ENCODE peak calls at places on chromosomes 3 and 15, in eight cellular contexts. G, K, Z, H, B, M, E and P are unnamed samples.

GRCh38 chr15:79025201-79025600 is 65.4 kb downstream of the RASGRF1 start:
- DNase-seq in G (peak; percentile 24), K (no peak), Z (no peak), H (no peak), B (peak; percentile 46), M (no peak), E (no peak), P (no peak)

GRCh38 chr3:111070772-111071256 is 802 bp upstream of the NECTIN3 start:
- DNase-seq in G (no peak), K (no peak), Z (no peak), H (no peak), B (no peak), M (no peak), E (no peak), P (no peak)

GRCh38 chr15:69820819-69821218 is 276.9 kb downstream of the TLE3 start:
- DNase-seq in G (peak; percentile 65), K (no peak), Z (no peak), H (no peak), B (no peak), M (no peak), E (no peak), P (no peak)

GRCh38 chr3:8632402-8633237 is 12.0 kb downstream of the SSUH2 start:
- DNase-seq in G (no peak), K (no peak), Z (no peak), H (no peak), B (no peak), M (no peak), E (no peak), P (no peak)

GRCh38 chr15:79431636-79432344 is at the start of gene MINAR1:
- DNase-seq in G (peak; percentile 75), K (no peak), Z (no peak), H (peak; percentile 61), B (no peak), M (peak; percentile 57), E (no peak), P (no peak)

GRCh38 chr15:38972831-38973230 is 408.2 kb upstream of the RASGRP1 start:
- DNase-seq in G (no peak), K (no peak), Z (no peak), H (peak; percentile 8), B (no peak), M (no peak), E (no peak), P (no peak)

GRCh38 chr3:13495351-13495813 is 15.3 kb downstream of the HDAC11 start:
- DNase-seq in G (no peak), K (no peak), Z (no peak), H (no peak), B (peak; percentile 25), M (no peak), E (no peak), P (no peak)

GRCh38 chr15:90419738-90420487 is 31.9 kb downstream of the IQGAP1 start:
- DNase-seq in G (no peak), K (no peak), Z (no peak), H (peak; percentile 87), B (no peak), M (peak; percentile 74), E (no peak), P (peak; percentile 66)

GRCh38 chr15:96331141-96331941 is 841 bp downstream of the NR2F2 start:
- DNase-seq in G (peak; percentile 41), K (no peak), Z (no peak), H (peak; percentile 65), B (peak; percentile 56), M (peak; percentile 78), E (no peak), P (no peak)

GRCh38 chr3:18885612-18886011 is 262.7 kb upstream of the KCNH8 start:
- DNase-seq in G (no peak), K (no peak), Z (no peak), H (no peak), B (no peak), M (no peak), E (no peak), P (no peak)

GRCh38 chr3:13461169-13462124 is 18.7 kb upstream of the HDAC11 start:
- DNase-seq in G (peak; percentile 89), K (peak; percentile 50), Z (no peak), H (peak; percentile 51), B (peak; percentile 78), M (peak; percentile 57), E (peak; percentile 49), P (no peak)

GRCh38 chr15:88877906-88878305 is 17.4 kb downstream of the HAPLN3 start:
- DNase-seq in G (no peak), K (no peak), Z (no peak), H (no peak), B (no peak), M (no peak), E (no peak), P (no peak)

GRCh38 chr15:88881781-88882180 is 13.6 kb downstream of the HAPLN3 start:
- DNase-seq in G (no peak), K (no peak), Z (no peak), H (peak; percentile 21), B (no peak), M (no peak), E (no peak), P (no peak)

GRCh38 chr15:88877415-88877814 is 17.9 kb downstream of the HAPLN3 start:
- DNase-seq in G (no peak), K (no peak), Z (no peak), H (no peak), B (no peak), M (no peak), E (no peak), P (no peak)

GRCh38 chr15:88880944-88881740 is 14.2 kb downstream of the HAPLN3 start:
- DNase-seq in G (no peak), K (no peak), Z (no peak), H (no peak), B (no peak), M (no peak), E (no peak), P (no peak)

DNA sequence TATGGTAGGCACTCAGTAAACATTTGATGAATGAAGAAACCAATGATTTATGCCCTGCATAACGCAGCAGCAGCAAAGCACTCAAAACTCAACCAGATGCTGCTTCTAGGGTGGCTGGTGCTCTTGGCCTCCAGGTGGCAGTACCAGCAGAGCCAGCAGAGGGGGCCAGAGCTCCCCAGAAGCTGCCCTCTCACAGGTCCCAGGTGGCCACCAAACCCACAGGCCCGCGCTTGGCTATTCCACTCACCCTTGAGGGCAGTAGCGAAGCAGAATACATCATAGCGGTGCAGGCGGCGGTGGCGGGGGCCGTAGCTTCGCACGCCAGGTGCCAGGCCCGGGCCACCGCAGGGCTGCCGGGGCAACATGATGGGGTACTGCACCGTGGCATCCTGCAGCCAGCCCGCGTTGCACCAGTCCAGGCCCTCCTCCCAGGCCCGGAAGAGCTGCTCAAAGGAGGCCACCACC is 16.6 kb downstream of the HAPLN3 start:
- DNase-seq in G (peak; percentile 82), K (peak; percentile 39), Z (no peak), H (peak; percentile 58), B (no peak), M (peak; percentile 60), E (no peak), P (no peak)
- TF ChIP-seq CTCF in G (peak; percentile 81), K (peak; percentile 26), Z (peak; percentile 30), H (peak; percentile 87), B (peak; percentile 49), M (peak; percentile 81), E (peak; percentile 35), P (peak; percentile 91)

DNA sequence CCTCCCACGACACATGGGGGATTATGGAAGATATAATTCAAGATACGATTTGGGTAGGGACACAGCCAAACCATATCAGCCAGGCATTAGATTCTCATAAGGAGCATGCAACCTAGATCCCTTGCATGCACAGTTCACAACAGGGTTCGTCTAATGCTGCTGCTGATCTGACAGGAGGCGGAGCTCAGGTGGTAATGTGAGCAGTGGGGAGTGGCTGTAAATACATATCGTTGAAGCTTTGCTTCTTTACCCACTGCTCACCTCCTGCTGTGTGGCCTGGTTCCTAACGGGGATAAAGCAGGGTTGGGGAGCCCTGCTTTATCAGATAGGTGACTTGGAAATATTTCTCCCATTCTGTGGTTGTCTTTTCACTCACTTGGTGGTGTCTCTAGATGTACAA is 14.8 kb downstream of the DOCK3 start:
- DNase-seq in G (no peak), K (no peak), Z (no peak), H (no peak), B (no peak), M (no peak), E (no peak), P (no peak)
- H3K4me3 ChIP-seq in G (no peak overlapping the region), K (no peak overlapping the region), Z (no peak overlapping the region), H (no peak overlapping the region), B (no peak overlapping the region), M (no peak overlapping the region), E (no peak overlapping the region), P (no peak overlapping the region)

GRCh38 chr3:54533856-54534255 is 394.0 kb downstream of the LRTM1 start:
- DNase-seq in G (peak; percentile 13), K (no peak), Z (no peak), H (no peak), B (no peak), M (peak; percentile 3), E (no peak), P (no peak)
- TF ChIP-seq CTCF in G (peak; percentile 21), K (no peak), Z (no peak), H (no peak), B (no peak), M (no peak), E (no peak), P (no peak)

GRCh38 chr3:43391621-43392020 is 105.3 kb downstream of the SNRK start:
- DNase-seq in G (no peak), K (no peak), Z (no peak), H (no peak), B (no peak), M (no peak), E (no peak), P (no peak)

GRCh38 chr3:43388909-43389308 is 102.6 kb downstream of the SNRK start:
- DNase-seq in G (no peak), K (no peak), Z (no peak), H (peak; percentile 30), B (no peak), M (peak; percentile 21), E (no peak), P (no peak)

GRCh38 chr3:43388188-43388587 is 101.8 kb downstream of the SNRK start:
- DNase-seq in G (no peak), K (no peak), Z (no peak), H (no peak), B (no peak), M (no peak), E (no peak), P (no peak)

GRCh38 chr3:43390255-43390588 is 103.9 kb downstream of the SNRK start:
- DNase-seq in G (no peak), K (no peak), Z (no peak), H (no peak), B (no peak), M (peak; percentile 11), E (no peak), P (no peak)

GRCh38 chr3:43389388-43390254 is 103.3 kb downstream of the SNRK start:
- DNase-seq in G (no peak), K (no peak), Z (peak; percentile 32), H (peak; percentile 97), B (peak; percentile 61), M (peak; percentile 87), E (peak; percentile 40), P (no peak)
- H3K4me3 ChIP-seq in G (no peak overlapping the region), K (no peak overlapping the region), Z (no peak overlapping the region), H (no peak overlapping the region), B (no peak overlapping the region), M (no peak overlapping the region), E (peak overlapping the region; percentile 21), P (no peak overlapping the region)